ENCODE peak calls at places on chromosomes 16 and 17, in eight cellular contexts. One of them, this sample, is unnamed.

GRCh38 chr17:78154903-78155811 is 9.0 kb downstream of the C17orf99 start:
- DNase-seq in tibial nerve: no peak
- DNase-seq in Panc1: no peak
- DNase-seq in cardiac muscle cell: peak
- DNase-seq in GM23248: no peak
- DNase-seq in astrocyte of the cerebellum: no peak
- DNase-seq in suprapubic skin: no peak
- DNase-seq in cardiac fibroblast: no peak
- DNase-seq in this sample: no peak

GRCh38 chr17:7987112-7987893 is 15.1 kb upstream of the GUCY2D start:
- DNase-seq in tibial nerve: no peak
- DNase-seq in Panc1: no peak
- DNase-seq in cardiac muscle cell: peak
- DNase-seq in GM23248: peak
- DNase-seq in astrocyte of the cerebellum: no peak
- DNase-seq in suprapubic skin: no peak
- DNase-seq in cardiac fibroblast: peak
- DNase-seq in this sample: no peak

GRCh38 chr17:66301864-66302741 is at the start of gene PRKCA:
- DNase-seq in tibial nerve: peak
- DNase-seq in Panc1: no peak
- DNase-seq in cardiac muscle cell: peak
- DNase-seq in GM23248: peak
- DNase-seq in astrocyte of the cerebellum: no peak
- DNase-seq in suprapubic skin: peak
- DNase-seq in cardiac fibroblast: peak
- DNase-seq in this sample: peak

GRCh38 chr16:88581033-88581432 is 10.8 kb downstream of the ZC3H18 start:
- DNase-seq in tibial nerve: no peak
- DNase-seq in Panc1: no peak
- DNase-seq in cardiac muscle cell: no peak
- DNase-seq in GM23248: no peak
- DNase-seq in astrocyte of the cerebellum: no peak
- DNase-seq in suprapubic skin: no peak
- DNase-seq in cardiac fibroblast: no peak
- DNase-seq in this sample: no peak

GRCh38 chr17:50173335-50173941 is 7.6 kb downstream of the SGCA start:
- DNase-seq in tibial nerve: peak
- DNase-seq in Panc1: no peak
- DNase-seq in cardiac muscle cell: peak
- DNase-seq in GM23248: peak
- DNase-seq in astrocyte of the cerebellum: peak
- DNase-seq in suprapubic skin: no peak
- DNase-seq in cardiac fibroblast: peak
- DNase-seq in this sample: peak

GRCh38 chr16:89244754-89245153 is 27.3 kb downstream of the ZNF778 start:
- DNase-seq in tibial nerve: no peak
- DNase-seq in Panc1: no peak
- DNase-seq in cardiac muscle cell: no peak
- DNase-seq in GM23248: no peak
- DNase-seq in astrocyte of the cerebellum: no peak
- DNase-seq in suprapubic skin: no peak
- DNase-seq in cardiac fibroblast: no peak
- DNase-seq in this sample: no peak

GRCh38 chr17:43169561-43170139 is 1.4 kb upstream of the NBR1 start:
- DNase-seq in tibial nerve: no peak
- DNase-seq in Panc1: no peak
- DNase-seq in cardiac muscle cell: peak
- DNase-seq in GM23248: peak
- DNase-seq in astrocyte of the cerebellum: no peak
- DNase-seq in suprapubic skin: peak
- DNase-seq in cardiac fibroblast: no peak
- DNase-seq in this sample: peak

GRCh38 chr16:89560413-89561194 is at the start of gene RPL13:
- DNase-seq in tibial nerve: peak
- DNase-seq in Panc1: no peak
- DNase-seq in cardiac muscle cell: peak
- DNase-seq in GM23248: peak
- DNase-seq in astrocyte of the cerebellum: peak
- DNase-seq in suprapubic skin: peak
- DNase-seq in cardiac fibroblast: peak
- DNase-seq in this sample: peak

GRCh38 chr16:83951544-83951943 is 1.5 kb upstream of the OSGIN1 start:
- DNase-seq in tibial nerve: no peak
- DNase-seq in Panc1: no peak
- DNase-seq in cardiac muscle cell: no peak
- DNase-seq in GM23248: no peak
- DNase-seq in astrocyte of the cerebellum: no peak
- DNase-seq in suprapubic skin: no peak
- DNase-seq in cardiac fibroblast: no peak
- DNase-seq in this sample: no peak

GRCh38 chr17:66829386-66829864 is 5.5 kb upstream of the CACNG5 start:
- DNase-seq in tibial nerve: no peak
- DNase-seq in Panc1: no peak
- DNase-seq in cardiac muscle cell: peak
- DNase-seq in GM23248: peak
- DNase-seq in astrocyte of the cerebellum: peak
- DNase-seq in suprapubic skin: peak
- DNase-seq in cardiac fibroblast: peak
- DNase-seq in this sample: peak

DNA sequence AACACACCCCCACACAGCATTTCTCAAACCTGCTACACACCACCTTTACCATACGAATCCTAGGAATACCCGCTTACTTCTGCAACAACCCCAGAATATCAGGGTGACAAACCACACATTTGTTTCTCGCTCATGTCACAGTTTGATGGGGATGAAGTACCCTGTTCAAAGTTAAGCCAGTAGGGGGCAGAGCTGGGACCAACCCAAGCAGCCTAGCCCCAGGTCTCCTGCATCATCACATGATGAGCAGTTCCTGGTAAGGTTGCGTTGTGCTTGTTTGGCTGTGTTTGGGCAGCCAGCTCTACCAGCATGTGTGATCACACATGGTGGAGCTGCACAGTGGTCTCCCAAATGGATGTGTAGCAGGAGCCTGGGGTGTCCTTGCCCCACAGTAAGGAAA is 103.6 kb upstream of the C16orf82 start:
- DNase-seq in tibial nerve: no peak
- DNase-seq in Panc1: no peak
- DNase-seq in cardiac muscle cell: peak
- DNase-seq in GM23248: peak
- DNase-seq in astrocyte of the cerebellum: no peak
- DNase-seq in suprapubic skin: no peak
- DNase-seq in cardiac fibroblast: peak
- DNase-seq in this sample: peak
- H3K4me3 ChIP-seq in tibial nerve: no peak
- H3K4me3 ChIP-seq in Panc1: no peak
- H3K4me3 ChIP-seq in cardiac muscle cell: no peak
- H3K4me3 ChIP-seq in GM23248: no peak
- H3K4me3 ChIP-seq in astrocyte of the cerebellum: no peak
- H3K4me3 ChIP-seq in suprapubic skin: no peak
- H3K4me3 ChIP-seq in cardiac fibroblast: no peak
- H3K4me3 ChIP-seq in this sample: no peak

GRCh38 chr16:85610059-85610445 is 3.1 kb upstream of the GSE1 start:
- DNase-seq in tibial nerve: no peak
- DNase-seq in Panc1: no peak
- DNase-seq in cardiac muscle cell: no peak
- DNase-seq in GM23248: no peak
- DNase-seq in astrocyte of the cerebellum: no peak
- DNase-seq in suprapubic skin: no peak
- DNase-seq in cardiac fibroblast: peak
- DNase-seq in this sample: no peak
- H3K4me3 ChIP-seq in tibial nerve: no peak
- H3K4me3 ChIP-seq in Panc1: no peak
- H3K4me3 ChIP-seq in cardiac muscle cell: no peak
- H3K4me3 ChIP-seq in GM23248: peak
- H3K4me3 ChIP-seq in astrocyte of the cerebellum: no peak
- H3K4me3 ChIP-seq in suprapubic skin: no peak
- H3K4me3 ChIP-seq in cardiac fibroblast: no peak
- H3K4me3 ChIP-seq in this sample: no peak

GRCh38 chr16:2692251-2692947 is 10.1 kb downstream of the KCTD5 start:
- DNase-seq in tibial nerve: no peak
- DNase-seq in Panc1: no peak
- DNase-seq in cardiac muscle cell: no peak
- DNase-seq in GM23248: no peak
- DNase-seq in astrocyte of the cerebellum: no peak
- DNase-seq in suprapubic skin: no peak
- DNase-seq in cardiac fibroblast: no peak
- DNase-seq in this sample: no peak

GRCh38 chr16:2692948-2693651 is 10.8 kb downstream of the KCTD5 start:
- DNase-seq in tibial nerve: no peak
- DNase-seq in Panc1: no peak
- DNase-seq in cardiac muscle cell: no peak
- DNase-seq in GM23248: no peak
- DNase-seq in astrocyte of the cerebellum: peak
- DNase-seq in suprapubic skin: no peak
- DNase-seq in cardiac fibroblast: no peak
- DNase-seq in this sample: peak

GRCh38 chr16:2689968-2690830 is 7.9 kb downstream of the KCTD5 start:
- DNase-seq in tibial nerve: no peak
- DNase-seq in Panc1: no peak
- DNase-seq in cardiac muscle cell: no peak
- DNase-seq in GM23248: no peak
- DNase-seq in astrocyte of the cerebellum: no peak
- DNase-seq in suprapubic skin: no peak
- DNase-seq in cardiac fibroblast: no peak
- DNase-seq in this sample: no peak

GRCh38 chr16:2691491-2692248 is 9.3 kb downstream of the KCTD5 start:
- DNase-seq in tibial nerve: no peak
- DNase-seq in Panc1: no peak
- DNase-seq in cardiac muscle cell: no peak
- DNase-seq in GM23248: no peak
- DNase-seq in astrocyte of the cerebellum: peak
- DNase-seq in suprapubic skin: no peak
- DNase-seq in cardiac fibroblast: no peak
- DNase-seq in this sample: no peak

DNA sequence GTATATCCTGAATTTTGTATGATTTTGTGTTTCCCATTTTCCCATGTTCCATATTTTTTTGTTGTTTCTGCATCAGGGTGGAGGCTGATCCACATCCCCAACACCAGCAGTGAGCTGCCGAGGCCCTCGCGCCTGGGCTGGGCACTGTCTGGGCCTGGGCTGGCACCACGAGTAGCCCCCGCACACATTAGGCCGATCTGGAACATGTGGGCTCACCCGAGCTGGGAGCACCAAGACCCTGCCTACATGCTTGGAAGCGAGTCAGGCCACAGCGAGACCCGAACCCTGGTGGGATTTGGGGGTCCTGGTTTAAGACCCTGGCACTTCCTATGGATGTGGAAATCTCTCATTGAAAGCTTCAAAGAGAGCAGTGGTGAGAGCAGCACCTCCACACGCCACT is 8.5 kb downstream of the KCTD5 start:
- DNase-seq in tibial nerve: no peak
- DNase-seq in Panc1: no peak
- DNase-seq in cardiac muscle cell: no peak
- DNase-seq in GM23248: no peak
- DNase-seq in astrocyte of the cerebellum: no peak
- DNase-seq in suprapubic skin: no peak
- DNase-seq in cardiac fibroblast: no peak
- DNase-seq in this sample: no peak
- H3K4me3 ChIP-seq in tibial nerve: no peak
- H3K4me3 ChIP-seq in Panc1: no peak
- H3K4me3 ChIP-seq in cardiac muscle cell: no peak
- H3K4me3 ChIP-seq in GM23248: no peak
- H3K4me3 ChIP-seq in astrocyte of the cerebellum: no peak
- H3K4me3 ChIP-seq in suprapubic skin: no peak
- H3K4me3 ChIP-seq in cardiac fibroblast: no peak
- H3K4me3 ChIP-seq in this sample: no peak

DNA sequence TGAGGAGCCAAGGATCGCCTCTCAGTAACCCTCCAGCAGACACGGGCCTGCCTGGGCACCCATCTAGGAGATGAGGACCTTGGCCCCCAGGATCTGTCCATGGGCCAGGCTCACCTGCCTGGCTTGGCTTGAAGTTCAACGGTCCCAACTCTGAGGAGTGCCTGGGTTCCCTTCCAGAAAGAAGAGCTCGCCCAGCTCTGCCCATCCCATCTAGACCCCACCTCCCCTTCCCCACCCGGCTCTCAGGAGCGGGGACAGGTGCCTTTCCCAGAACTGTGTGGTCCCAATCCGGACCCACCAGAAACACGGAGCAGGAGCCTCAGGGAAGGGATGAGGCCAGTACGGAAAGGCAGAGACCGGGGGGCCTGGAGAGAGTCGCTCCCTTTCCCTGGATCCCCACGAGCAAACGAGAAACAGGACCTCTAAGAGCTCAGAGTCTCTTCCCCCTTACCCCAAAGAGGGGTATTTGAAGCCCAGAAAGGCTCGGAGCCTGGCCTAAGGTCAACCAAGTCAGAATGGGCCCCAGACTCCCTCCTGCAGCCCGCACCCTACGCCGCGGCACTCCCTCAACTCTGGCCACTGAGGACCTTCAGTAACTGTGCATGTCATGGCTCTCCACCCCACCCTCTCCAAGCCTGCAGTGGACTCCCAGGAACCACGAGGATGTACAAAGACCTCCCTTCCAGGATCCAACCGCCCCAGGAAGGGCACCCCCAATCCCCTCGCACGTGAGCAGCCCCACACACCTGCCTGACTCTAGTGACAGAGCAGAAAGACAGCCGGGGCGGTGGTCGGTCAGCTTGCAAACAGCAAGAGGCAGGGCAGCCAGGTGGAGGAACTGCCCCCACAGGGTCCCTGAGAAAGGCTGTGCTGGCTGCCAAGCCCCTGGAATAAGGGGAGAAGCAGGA is 5.4 kb downstream of the CLUH start:
- DNase-seq in tibial nerve: no peak
- DNase-seq in Panc1: no peak
- DNase-seq in cardiac muscle cell: no peak
- DNase-seq in GM23248: no peak
- DNase-seq in astrocyte of the cerebellum: no peak
- DNase-seq in suprapubic skin: peak
- DNase-seq in cardiac fibroblast: no peak
- DNase-seq in this sample: no peak
- H3K4me3 ChIP-seq in tibial nerve: no peak
- H3K4me3 ChIP-seq in Panc1: no peak
- H3K4me3 ChIP-seq in cardiac muscle cell: no peak
- H3K4me3 ChIP-seq in GM23248: no peak
- H3K4me3 ChIP-seq in astrocyte of the cerebellum: no peak
- H3K4me3 ChIP-seq in suprapubic skin: no peak
- H3K4me3 ChIP-seq in cardiac fibroblast: no peak
- H3K4me3 ChIP-seq in this sample: no peak

This sample was measured in choroid plexus epithelial cell.